ENCODE peak calls at places on chromosomes 12 and 14, in eight cellular contexts. One of them, this sample, is unnamed.

GRCh38 chr12:102534899-102535298 is 54.5 kb upstream of the IGF1 start:
- DNase-seq in SK-MEL-5: no peak
- DNase-seq in stimulated activated CD8-positive, alpha-beta memory T cell treated with anti-CD3 and anti-CD28 coated beads, Interleukin-4, amount 100 ng/mL, for 24 hours: no peak
- DNase-seq in activated CD8-positive, alpha-beta T cell treated with anti-CD3 and anti-CD28 coated beads for 36 hours: no peak
- DNase-seq in cardiac muscle cell: no peak
- DNase-seq in AG08395: peak
- DNase-seq in naive thymus-derived CD8-positive, alpha-beta T cell: no peak
- DNase-seq in stimulated activated CD4-positive, alpha-beta T cell treated with anti-CD3 and anti-CD28 coated beads, Interleukin-12 subunit alpha, Interleukin-12 subunit beta, amount 100 ng/mL, for 4 hours: no peak
- DNase-seq in this sample: no peak

GRCh38 chr14:62921466-62921865 is 123.8 kb downstream of the KCNH5 start:
- DNase-seq in SK-MEL-5: no peak
- DNase-seq in stimulated activated CD4-positive, alpha-beta T cell treated with anti-CD3 and anti-CD28 coated beads, Interleukin-12 subunit alpha, Interleukin-12 subunit beta, amount 100 ng/mL, for 4 hours: no peak
- DNase-seq in activated CD8-positive, alpha-beta T cell treated with anti-CD3 and anti-CD28 coated beads for 36 hours: no peak
- DNase-seq in stimulated activated CD8-positive, alpha-beta memory T cell treated with anti-CD3 and anti-CD28 coated beads, Interleukin-4, amount 100 ng/mL, for 24 hours: no peak
- DNase-seq in naive thymus-derived CD8-positive, alpha-beta T cell: no peak
- DNase-seq in AG08395: no peak
- DNase-seq in cardiac muscle cell: peak
- DNase-seq in this sample: peak

GRCh38 chr12:99983721-99984258 is 946 bp downstream of the ANKS1B start:
- DNase-seq in cardiac muscle cell: no peak
- DNase-seq in AG08395: no peak
- DNase-seq in stimulated activated CD8-positive, alpha-beta memory T cell treated with anti-CD3 and anti-CD28 coated beads, Interleukin-4, amount 100 ng/mL, for 24 hours: no peak
- DNase-seq in stimulated activated CD4-positive, alpha-beta T cell treated with anti-CD3 and anti-CD28 coated beads, Interleukin-12 subunit alpha, Interleukin-12 subunit beta, amount 100 ng/mL, for 4 hours: no peak
- DNase-seq in SK-MEL-5: no peak
- DNase-seq in naive thymus-derived CD8-positive, alpha-beta T cell: no peak
- DNase-seq in activated CD8-positive, alpha-beta T cell treated with anti-CD3 and anti-CD28 coated beads for 36 hours: no peak
- DNase-seq in this sample: no peak

GRCh38 chr12:49332891-49333371 is 4.1 kb downstream of the C1QL4 start:
- DNase-seq in naive thymus-derived CD8-positive, alpha-beta T cell: no peak
- DNase-seq in AG08395: no peak
- DNase-seq in activated CD8-positive, alpha-beta T cell treated with anti-CD3 and anti-CD28 coated beads for 36 hours: peak
- DNase-seq in SK-MEL-5: no peak
- DNase-seq in stimulated activated CD8-positive, alpha-beta memory T cell treated with anti-CD3 and anti-CD28 coated beads, Interleukin-4, amount 100 ng/mL, for 24 hours: no peak
- DNase-seq in cardiac muscle cell: no peak
- DNase-seq in stimulated activated CD4-positive, alpha-beta T cell treated with anti-CD3 and anti-CD28 coated beads, Interleukin-12 subunit alpha, Interleukin-12 subunit beta, amount 100 ng/mL, for 4 hours: no peak
- DNase-seq in this sample: no peak

GRCh38 chr14:65321370-65321875 is 91.1 kb upstream of the FUT8 start:
- DNase-seq in stimulated activated CD8-positive, alpha-beta memory T cell treated with anti-CD3 and anti-CD28 coated beads, Interleukin-4, amount 100 ng/mL, for 24 hours: no peak
- DNase-seq in cardiac muscle cell: no peak
- DNase-seq in activated CD8-positive, alpha-beta T cell treated with anti-CD3 and anti-CD28 coated beads for 36 hours: peak
- DNase-seq in stimulated activated CD4-positive, alpha-beta T cell treated with anti-CD3 and anti-CD28 coated beads, Interleukin-12 subunit alpha, Interleukin-12 subunit beta, amount 100 ng/mL, for 4 hours: no peak
- DNase-seq in SK-MEL-5: peak
- DNase-seq in naive thymus-derived CD8-positive, alpha-beta T cell: no peak
- DNase-seq in AG08395: no peak
- DNase-seq in this sample: no peak

GRCh38 chr14:68546839-68547238 is 246.0 kb downstream of the ZFP36L1 start:
- DNase-seq in naive thymus-derived CD8-positive, alpha-beta T cell: no peak
- DNase-seq in stimulated activated CD4-positive, alpha-beta T cell treated with anti-CD3 and anti-CD28 coated beads, Interleukin-12 subunit alpha, Interleukin-12 subunit beta, amount 100 ng/mL, for 4 hours: no peak
- DNase-seq in SK-MEL-5: no peak
- DNase-seq in activated CD8-positive, alpha-beta T cell treated with anti-CD3 and anti-CD28 coated beads for 36 hours: no peak
- DNase-seq in AG08395: peak
- DNase-seq in cardiac muscle cell: peak
- DNase-seq in stimulated activated CD8-positive, alpha-beta memory T cell treated with anti-CD3 and anti-CD28 coated beads, Interleukin-4, amount 100 ng/mL, for 24 hours: no peak
- DNase-seq in this sample: peak

GRCh38 chr14:94048676-94049624 is 22.8 kb downstream of the OTUB2 start:
- DNase-seq in cardiac muscle cell: no peak
- DNase-seq in SK-MEL-5: no peak
- DNase-seq in AG08395: no peak
- DNase-seq in stimulated activated CD8-positive, alpha-beta memory T cell treated with anti-CD3 and anti-CD28 coated beads, Interleukin-4, amount 100 ng/mL, for 24 hours: no peak
- DNase-seq in naive thymus-derived CD8-positive, alpha-beta T cell: no peak
- DNase-seq in stimulated activated CD4-positive, alpha-beta T cell treated with anti-CD3 and anti-CD28 coated beads, Interleukin-12 subunit alpha, Interleukin-12 subunit beta, amount 100 ng/mL, for 4 hours: no peak
- DNase-seq in activated CD8-positive, alpha-beta T cell treated with anti-CD3 and anti-CD28 coated beads for 36 hours: no peak
- DNase-seq in this sample: no peak

GRCh38 chr12:91023326-91024004 is 18.7 kb upstream of the EPYC start:
- DNase-seq in stimulated activated CD4-positive, alpha-beta T cell treated with anti-CD3 and anti-CD28 coated beads, Interleukin-12 subunit alpha, Interleukin-12 subunit beta, amount 100 ng/mL, for 4 hours: no peak
- DNase-seq in AG08395: peak
- DNase-seq in activated CD8-positive, alpha-beta T cell treated with anti-CD3 and anti-CD28 coated beads for 36 hours: no peak
- DNase-seq in naive thymus-derived CD8-positive, alpha-beta T cell: no peak
- DNase-seq in SK-MEL-5: no peak
- DNase-seq in stimulated activated CD8-positive, alpha-beta memory T cell treated with anti-CD3 and anti-CD28 coated beads, Interleukin-4, amount 100 ng/mL, for 24 hours: no peak
- DNase-seq in cardiac muscle cell: peak
- DNase-seq in this sample: peak

GRCh38 chr12:75656650-75657049 is 145.2 kb upstream of the KRR1 start:
- DNase-seq in stimulated activated CD8-positive, alpha-beta memory T cell treated with anti-CD3 and anti-CD28 coated beads, Interleukin-4, amount 100 ng/mL, for 24 hours: no peak
- DNase-seq in SK-MEL-5: no peak
- DNase-seq in naive thymus-derived CD8-positive, alpha-beta T cell: no peak
- DNase-seq in stimulated activated CD4-positive, alpha-beta T cell treated with anti-CD3 and anti-CD28 coated beads, Interleukin-12 subunit alpha, Interleukin-12 subunit beta, amount 100 ng/mL, for 4 hours: no peak
- DNase-seq in cardiac muscle cell: peak
- DNase-seq in AG08395: peak
- DNase-seq in activated CD8-positive, alpha-beta T cell treated with anti-CD3 and anti-CD28 coated beads for 36 hours: no peak
- DNase-seq in this sample: peak

GRCh38 chr12:131415781-131416180 is 295.1 kb upstream of the SFSWAP start:
- DNase-seq in stimulated activated CD8-positive, alpha-beta memory T cell treated with anti-CD3 and anti-CD28 coated beads, Interleukin-4, amount 100 ng/mL, for 24 hours: no peak
- DNase-seq in activated CD8-positive, alpha-beta T cell treated with anti-CD3 and anti-CD28 coated beads for 36 hours: peak
- DNase-seq in SK-MEL-5: peak
- DNase-seq in AG08395: no peak
- DNase-seq in stimulated activated CD4-positive, alpha-beta T cell treated with anti-CD3 and anti-CD28 coated beads, Interleukin-12 subunit alpha, Interleukin-12 subunit beta, amount 100 ng/mL, for 4 hours: no peak
- DNase-seq in naive thymus-derived CD8-positive, alpha-beta T cell: no peak
- DNase-seq in cardiac muscle cell: no peak
- DNase-seq in this sample: no peak

GRCh38 chr12:106345739-106346138 is 11.8 kb upstream of the POLR3B start:
- DNase-seq in stimulated activated CD4-positive, alpha-beta T cell treated with anti-CD3 and anti-CD28 coated beads, Interleukin-12 subunit alpha, Interleukin-12 subunit beta, amount 100 ng/mL, for 4 hours: no peak
- DNase-seq in stimulated activated CD8-positive, alpha-beta memory T cell treated with anti-CD3 and anti-CD28 coated beads, Interleukin-4, amount 100 ng/mL, for 24 hours: no peak
- DNase-seq in SK-MEL-5: peak
- DNase-seq in naive thymus-derived CD8-positive, alpha-beta T cell: no peak
- DNase-seq in activated CD8-positive, alpha-beta T cell treated with anti-CD3 and anti-CD28 coated beads for 36 hours: no peak
- DNase-seq in cardiac muscle cell: peak
- DNase-seq in AG08395: peak
- DNase-seq in this sample: peak

GRCh38 chr12:32702470-32702869 is 23.4 kb downstream of the DNM1L start:
- DNase-seq in AG08395: peak
- DNase-seq in stimulated activated CD8-positive, alpha-beta memory T cell treated with anti-CD3 and anti-CD28 coated beads, Interleukin-4, amount 100 ng/mL, for 24 hours: no peak
- DNase-seq in SK-MEL-5: no peak
- DNase-seq in stimulated activated CD4-positive, alpha-beta T cell treated with anti-CD3 and anti-CD28 coated beads, Interleukin-12 subunit alpha, Interleukin-12 subunit beta, amount 100 ng/mL, for 4 hours: no peak
- DNase-seq in cardiac muscle cell: no peak
- DNase-seq in naive thymus-derived CD8-positive, alpha-beta T cell: no peak
- DNase-seq in activated CD8-positive, alpha-beta T cell treated with anti-CD3 and anti-CD28 coated beads for 36 hours: no peak
- DNase-seq in this sample: peak

GRCh38 chr12:86228656-86229055 is 27.5 kb downstream of the MGAT4C start:
- DNase-seq in SK-MEL-5: no peak
- DNase-seq in stimulated activated CD8-positive, alpha-beta memory T cell treated with anti-CD3 and anti-CD28 coated beads, Interleukin-4, amount 100 ng/mL, for 24 hours: no peak
- DNase-seq in naive thymus-derived CD8-positive, alpha-beta T cell: no peak
- DNase-seq in cardiac muscle cell: no peak
- DNase-seq in stimulated activated CD4-positive, alpha-beta T cell treated with anti-CD3 and anti-CD28 coated beads, Interleukin-12 subunit alpha, Interleukin-12 subunit beta, amount 100 ng/mL, for 4 hours: no peak
- DNase-seq in activated CD8-positive, alpha-beta T cell treated with anti-CD3 and anti-CD28 coated beads for 36 hours: no peak
- DNase-seq in AG08395: no peak
- DNase-seq in this sample: no peak

GRCh38 chr12:124621296-124621660 is 53.9 kb upstream of the NCOR2 start:
- DNase-seq in SK-MEL-5: no peak
- DNase-seq in cardiac muscle cell: peak
- DNase-seq in stimulated activated CD4-positive, alpha-beta T cell treated with anti-CD3 and anti-CD28 coated beads, Interleukin-12 subunit alpha, Interleukin-12 subunit beta, amount 100 ng/mL, for 4 hours: no peak
- DNase-seq in stimulated activated CD8-positive, alpha-beta memory T cell treated with anti-CD3 and anti-CD28 coated beads, Interleukin-4, amount 100 ng/mL, for 24 hours: no peak
- DNase-seq in naive thymus-derived CD8-positive, alpha-beta T cell: no peak
- DNase-seq in AG08395: peak
- DNase-seq in activated CD8-positive, alpha-beta T cell treated with anti-CD3 and anti-CD28 coated beads for 36 hours: no peak
- DNase-seq in this sample: peak

GRCh38 chr12:92593734-92594402 is 108.9 kb upstream of the PLEKHG7 start:
- DNase-seq in SK-MEL-5: no peak
- DNase-seq in cardiac muscle cell: peak
- DNase-seq in naive thymus-derived CD8-positive, alpha-beta T cell: peak
- DNase-seq in stimulated activated CD4-positive, alpha-beta T cell treated with anti-CD3 and anti-CD28 coated beads, Interleukin-12 subunit alpha, Interleukin-12 subunit beta, amount 100 ng/mL, for 4 hours: peak
- DNase-seq in activated CD8-positive, alpha-beta T cell treated with anti-CD3 and anti-CD28 coated beads for 36 hours: peak
- DNase-seq in AG08395: peak
- DNase-seq in stimulated activated CD8-positive, alpha-beta memory T cell treated with anti-CD3 and anti-CD28 coated beads, Interleukin-4, amount 100 ng/mL, for 24 hours: peak
- DNase-seq in this sample: peak

GRCh38 chr12:8913702-8914032 is 642 bp upstream of the PHC1 start:
- DNase-seq in stimulated activated CD4-positive, alpha-beta T cell treated with anti-CD3 and anti-CD28 coated beads, Interleukin-12 subunit alpha, Interleukin-12 subunit beta, amount 100 ng/mL, for 4 hours: no peak
- DNase-seq in AG08395: no peak
- DNase-seq in SK-MEL-5: no peak
- DNase-seq in activated CD8-positive, alpha-beta T cell treated with anti-CD3 and anti-CD28 coated beads for 36 hours: no peak
- DNase-seq in naive thymus-derived CD8-positive, alpha-beta T cell: peak
- DNase-seq in cardiac muscle cell: no peak
- DNase-seq in stimulated activated CD8-positive, alpha-beta memory T cell treated with anti-CD3 and anti-CD28 coated beads, Interleukin-4, amount 100 ng/mL, for 24 hours: no peak
- DNase-seq in this sample: no peak

GRCh38 chr14:51304428-51304827 is 64.4 kb downstream of the TMX1 start:
- DNase-seq in stimulated activated CD8-positive, alpha-beta memory T cell treated with anti-CD3 and anti-CD28 coated beads, Interleukin-4, amount 100 ng/mL, for 24 hours: no peak
- DNase-seq in activated CD8-positive, alpha-beta T cell treated with anti-CD3 and anti-CD28 coated beads for 36 hours: peak
- DNase-seq in naive thymus-derived CD8-positive, alpha-beta T cell: no peak
- DNase-seq in SK-MEL-5: no peak
- DNase-seq in cardiac muscle cell: peak
- DNase-seq in AG08395: no peak
- DNase-seq in stimulated activated CD4-positive, alpha-beta T cell treated with anti-CD3 and anti-CD28 coated beads, Interleukin-12 subunit alpha, Interleukin-12 subunit beta, amount 100 ng/mL, for 4 hours: no peak
- DNase-seq in this sample: peak

GRCh38 chr12:79155703-79156102 is 291.1 kb downstream of the SYT1 start:
- DNase-seq in SK-MEL-5: no peak
- DNase-seq in stimulated activated CD8-positive, alpha-beta memory T cell treated with anti-CD3 and anti-CD28 coated beads, Interleukin-4, amount 100 ng/mL, for 24 hours: no peak
- DNase-seq in AG08395: peak
- DNase-seq in stimulated activated CD4-positive, alpha-beta T cell treated with anti-CD3 and anti-CD28 coated beads, Interleukin-12 subunit alpha, Interleukin-12 subunit beta, amount 100 ng/mL, for 4 hours: no peak
- DNase-seq in activated CD8-positive, alpha-beta T cell treated with anti-CD3 and anti-CD28 coated beads for 36 hours: no peak
- DNase-seq in naive thymus-derived CD8-positive, alpha-beta T cell: no peak
- DNase-seq in cardiac muscle cell: peak
- DNase-seq in this sample: peak

GRCh38 chr14:68719634-68720384 is 73.1 kb downstream of the ZFP36L1 start:
- DNase-seq in cardiac muscle cell: no peak
- DNase-seq in naive thymus-derived CD8-positive, alpha-beta T cell: peak
- DNase-seq in SK-MEL-5: no peak
- DNase-seq in stimulated activated CD4-positive, alpha-beta T cell treated with anti-CD3 and anti-CD28 coated beads, Interleukin-12 subunit alpha, Interleukin-12 subunit beta, amount 100 ng/mL, for 4 hours: no peak
- DNase-seq in stimulated activated CD8-positive, alpha-beta memory T cell treated with anti-CD3 and anti-CD28 coated beads, Interleukin-4, amount 100 ng/mL, for 24 hours: no peak
- DNase-seq in activated CD8-positive, alpha-beta T cell treated with anti-CD3 and anti-CD28 coated beads for 36 hours: no peak
- DNase-seq in AG08395: no peak
- DNase-seq in this sample: peak

GRCh38 chr12:115135800-115136211 is 451.8 kb upstream of the TBX3 start:
- DNase-seq in stimulated activated CD8-positive, alpha-beta memory T cell treated with anti-CD3 and anti-CD28 coated beads, Interleukin-4, amount 100 ng/mL, for 24 hours: no peak
- DNase-seq in naive thymus-derived CD8-positive, alpha-beta T cell: no peak
- DNase-seq in cardiac muscle cell: peak
- DNase-seq in SK-MEL-5: peak
- DNase-seq in stimulated activated CD4-positive, alpha-beta T cell treated with anti-CD3 and anti-CD28 coated beads, Interleukin-12 subunit alpha, Interleukin-12 subunit beta, amount 100 ng/mL, for 4 hours: no peak
- DNase-seq in activated CD8-positive, alpha-beta T cell treated with anti-CD3 and anti-CD28 coated beads for 36 hours: no peak
- DNase-seq in AG08395: peak
- DNase-seq in this sample: peak